ENCODE peak calls at places on chromosome 6, in six cellular contexts. One of them, this sample, is unnamed.

GRCh38 chr6:29628419-29629281 is 4.3 kb downstream of the GABBR1 start:
- DNase-seq in astrocyte of the cerebellum: peak
- DNase-seq in HepG2: peak
- DNase-seq in IMR-90: peak
- DNase-seq in tibial artery: peak
- DNase-seq in H7: peak
- DNase-seq in this sample: peak

GRCh38 chr6:143539106-143539505 is 27.6 kb upstream of the FUCA2 start:
- DNase-seq in astrocyte of the cerebellum: no peak
- DNase-seq in HepG2: no peak
- DNase-seq in IMR-90: no peak
- DNase-seq in tibial artery: no peak
- DNase-seq in H7: no peak
- DNase-seq in this sample: no peak

GRCh38 chr6:70073637-70074036 is 207.3 kb downstream of the COL19A1 start:
- DNase-seq in astrocyte of the cerebellum: no peak
- DNase-seq in HepG2: no peak
- DNase-seq in IMR-90: no peak
- DNase-seq in tibial artery: no peak
- DNase-seq in H7: no peak
- DNase-seq in this sample: no peak

GRCh38 chr6:54291738-54292137 is 16.5 kb upstream of the TINAG start:
- DNase-seq in astrocyte of the cerebellum: peak
- DNase-seq in HepG2: no peak
- DNase-seq in IMR-90: peak
- DNase-seq in tibial artery: no peak
- DNase-seq in H7: no peak
- DNase-seq in this sample: no peak

GRCh38 chr6:27532820-27533538 is 60.1 kb upstream of the ZNF184 start:
- DNase-seq in astrocyte of the cerebellum: peak
- DNase-seq in HepG2: no peak
- DNase-seq in IMR-90: peak
- DNase-seq in tibial artery: no peak
- DNase-seq in H7: no peak
- DNase-seq in this sample: no peak

GRCh38 chr6:15290962-15291704 is 45.3 kb downstream of the JARID2 start:
- DNase-seq in astrocyte of the cerebellum: no peak
- DNase-seq in HepG2: no peak
- DNase-seq in IMR-90: no peak
- DNase-seq in tibial artery: no peak
- DNase-seq in H7: peak
- DNase-seq in this sample: no peak

GRCh38 chr6:80165143-80165542 is 58.7 kb downstream of the BCKDHB start:
- DNase-seq in astrocyte of the cerebellum: no peak
- DNase-seq in HepG2: no peak
- DNase-seq in IMR-90: peak
- DNase-seq in tibial artery: no peak
- DNase-seq in H7: no peak
- DNase-seq in this sample: no peak

GRCh38 chr6:2542101-2542857 is 208.4 kb downstream of the MYLK4 start:
- DNase-seq in astrocyte of the cerebellum: no peak
- DNase-seq in HepG2: no peak
- DNase-seq in IMR-90: no peak
- DNase-seq in tibial artery: no peak
- DNase-seq in H7: no peak
- DNase-seq in this sample: no peak

GRCh38 chr6:2063547-2063946 is 181.9 kb downstream of the GMDS start:
- DNase-seq in astrocyte of the cerebellum: no peak
- DNase-seq in HepG2: no peak
- DNase-seq in IMR-90: no peak
- DNase-seq in tibial artery: no peak
- DNase-seq in H7: no peak
- DNase-seq in this sample: no peak

GRCh38 chr6:155188707-155189496 is 74.9 kb upstream of the CLDN20 start:
- DNase-seq in astrocyte of the cerebellum: peak
- DNase-seq in HepG2: peak
- DNase-seq in IMR-90: peak
- DNase-seq in tibial artery: no peak
- DNase-seq in H7: no peak
- DNase-seq in this sample: no peak

GRCh38 chr6:41469951-41470340 is 76.2 kb upstream of the FOXP4 start:
- DNase-seq in astrocyte of the cerebellum: no peak
- DNase-seq in HepG2: no peak
- DNase-seq in IMR-90: no peak
- DNase-seq in tibial artery: no peak
- DNase-seq in H7: peak
- DNase-seq in this sample: no peak

GRCh38 chr6:129191275-129191674 is 308.3 kb downstream of the LAMA2 start:
- DNase-seq in astrocyte of the cerebellum: no peak
- DNase-seq in HepG2: no peak
- DNase-seq in IMR-90: no peak
- DNase-seq in tibial artery: no peak
- DNase-seq in H7: no peak
- DNase-seq in this sample: no peak

GRCh38 chr6:157035576-157035975 is 258.4 kb downstream of the ARID1B start:
- DNase-seq in astrocyte of the cerebellum: no peak
- DNase-seq in HepG2: no peak
- DNase-seq in IMR-90: no peak
- DNase-seq in tibial artery: no peak
- DNase-seq in H7: no peak
- DNase-seq in this sample: no peak

GRCh38 chr6:143021543-143021942 is 39.1 kb upstream of the AIG1 start:
- DNase-seq in astrocyte of the cerebellum: no peak
- DNase-seq in HepG2: no peak
- DNase-seq in IMR-90: no peak
- DNase-seq in tibial artery: no peak
- DNase-seq in H7: no peak
- DNase-seq in this sample: no peak

DNA sequence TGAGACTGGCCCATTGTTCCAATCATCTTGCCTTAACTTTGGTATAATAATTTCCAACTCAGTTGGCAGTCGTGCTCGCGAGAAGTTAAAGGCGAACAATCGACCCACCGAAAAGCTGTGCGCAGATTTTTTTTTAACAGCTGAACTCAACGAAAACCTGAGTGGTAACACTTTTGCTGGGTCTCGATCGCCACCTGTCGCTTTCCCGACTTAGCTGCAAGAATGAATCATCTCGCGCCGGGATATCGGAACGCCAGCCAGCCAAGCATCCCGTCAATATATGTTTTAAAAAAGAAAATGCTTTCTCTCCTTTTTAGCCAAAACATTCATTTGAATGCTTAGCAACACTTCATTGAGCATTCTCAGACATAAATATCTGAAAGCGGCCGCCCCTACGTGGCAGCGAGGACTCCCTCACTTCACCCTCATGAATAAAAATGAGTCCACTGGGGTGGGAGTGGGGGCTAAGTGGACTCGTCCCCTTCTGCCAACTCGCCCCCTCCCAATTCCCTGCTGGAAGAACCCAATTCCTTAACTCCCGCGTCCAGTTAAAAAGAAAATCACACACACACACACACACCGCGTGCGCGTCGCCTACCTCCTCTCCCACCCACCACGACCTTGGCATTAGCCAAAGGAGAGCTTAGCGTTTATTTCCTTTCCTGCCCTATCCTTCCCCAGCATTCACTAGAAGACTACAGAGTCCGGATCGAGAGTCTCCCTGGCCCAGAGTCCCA is 1.5 kb downstream of the COL12A1 start:
- DNase-seq in astrocyte of the cerebellum: peak
- DNase-seq in HepG2: peak
- DNase-seq in IMR-90: peak
- DNase-seq in tibial artery: peak
- DNase-seq in H7: peak
- DNase-seq in this sample: peak
- H3K4me3 ChIP-seq in astrocyte of the cerebellum: peak
- H3K4me3 ChIP-seq in HepG2: no peak
- H3K4me3 ChIP-seq in IMR-90: peak
- H3K4me3 ChIP-seq in tibial artery: peak
- H3K4me3 ChIP-seq in H7: peak
- H3K4me3 ChIP-seq in this sample: peak

DNA sequence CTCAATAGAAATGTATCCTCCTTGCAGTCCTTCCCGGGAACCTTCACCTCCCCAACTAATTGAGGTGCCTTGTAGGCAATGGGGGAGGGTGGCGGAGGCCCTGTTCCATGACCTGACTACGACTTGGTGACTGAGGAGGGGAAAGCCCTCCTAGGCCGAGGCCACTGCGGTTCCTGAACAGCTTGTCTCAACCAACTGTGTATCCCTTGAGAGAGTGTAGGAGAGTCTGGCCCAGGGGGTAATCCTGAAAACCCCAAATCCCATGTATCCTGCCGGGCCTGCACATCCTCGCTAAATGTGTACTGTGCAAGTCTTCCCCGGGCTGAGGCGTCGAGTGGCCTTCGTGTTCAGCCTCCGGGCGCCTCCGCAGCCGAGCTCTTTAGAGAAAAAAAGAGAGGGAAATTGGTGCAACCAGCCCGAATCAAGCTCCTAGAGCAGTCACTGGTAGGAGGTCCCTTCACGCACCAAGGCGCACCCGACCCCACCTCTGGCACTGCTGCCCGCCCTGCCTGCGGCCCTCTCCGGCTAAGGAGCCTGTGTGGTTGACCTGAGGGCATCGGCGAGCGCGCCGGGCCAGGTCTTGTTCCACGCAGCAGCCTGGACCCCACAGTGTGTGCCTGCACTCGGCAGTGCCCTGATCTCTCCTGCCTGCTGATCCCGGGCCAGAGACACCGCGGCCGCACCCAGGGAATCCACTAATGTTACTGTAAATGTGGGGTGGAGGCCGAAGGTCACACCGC is 7.3 kb downstream of the SIM1 start:
- DNase-seq in astrocyte of the cerebellum: no peak
- DNase-seq in HepG2: no peak
- DNase-seq in IMR-90: no peak
- DNase-seq in tibial artery: no peak
- DNase-seq in H7: peak
- DNase-seq in this sample: peak
- H3K4me3 ChIP-seq in astrocyte of the cerebellum: no peak
- H3K4me3 ChIP-seq in HepG2: no peak
- H3K4me3 ChIP-seq in IMR-90: no peak
- H3K4me3 ChIP-seq in tibial artery: no peak
- H3K4me3 ChIP-seq in H7: peak
- H3K4me3 ChIP-seq in this sample: no peak

GRCh38 chr6:139257821-139258398 is 33.9 kb downstream of the TXLNB start:
- DNase-seq in astrocyte of the cerebellum: no peak
- DNase-seq in HepG2: no peak
- DNase-seq in IMR-90: no peak
- DNase-seq in tibial artery: no peak
- DNase-seq in H7: peak
- DNase-seq in this sample: no peak

GRCh38 chr6:139265512-139266190 is 26.1 kb downstream of the TXLNB start:
- DNase-seq in astrocyte of the cerebellum: no peak
- DNase-seq in HepG2: no peak
- DNase-seq in IMR-90: no peak
- DNase-seq in tibial artery: no peak
- DNase-seq in H7: no peak
- DNase-seq in this sample: no peak

GRCh38 chr6:139257291-139257690 is 34.5 kb downstream of the TXLNB start:
- DNase-seq in astrocyte of the cerebellum: no peak
- DNase-seq in HepG2: no peak
- DNase-seq in IMR-90: no peak
- DNase-seq in tibial artery: no peak
- DNase-seq in H7: no peak
- DNase-seq in this sample: no peak

GRCh38 chr6:139262519-139263300 is 29.1 kb downstream of the TXLNB start:
- DNase-seq in astrocyte of the cerebellum: no peak
- DNase-seq in HepG2: no peak
- DNase-seq in IMR-90: peak
- DNase-seq in tibial artery: no peak
- DNase-seq in H7: no peak
- DNase-seq in this sample: no peak
- H3K4me3 ChIP-seq in astrocyte of the cerebellum: no peak
- H3K4me3 ChIP-seq in HepG2: no peak
- H3K4me3 ChIP-seq in IMR-90: no peak
- H3K4me3 ChIP-seq in tibial artery: no peak
- H3K4me3 ChIP-seq in H7: no peak
- H3K4me3 ChIP-seq in this sample: no peak

DNA sequence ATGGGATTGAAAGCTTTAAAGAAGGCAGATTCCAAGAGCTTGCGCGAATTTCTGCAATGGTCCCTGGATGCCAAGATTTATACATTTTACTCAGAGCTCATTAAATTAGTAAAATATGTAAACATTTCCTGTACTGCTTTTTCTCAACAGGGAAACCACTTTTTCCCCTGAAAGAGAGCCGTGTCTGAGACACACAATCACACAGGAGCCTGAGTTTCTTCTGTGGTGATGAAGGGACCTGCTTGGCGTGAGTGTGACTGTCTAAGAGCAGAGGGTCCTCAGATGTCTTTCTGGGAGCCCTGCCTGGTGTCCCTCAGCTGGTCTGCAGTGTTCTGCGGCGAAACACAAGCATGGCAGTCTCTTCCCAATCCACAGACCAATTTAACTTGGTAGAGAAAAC is 12.2 kb upstream of the TAGAP start:
- DNase-seq in astrocyte of the cerebellum: no peak
- DNase-seq in HepG2: no peak
- DNase-seq in IMR-90: no peak
- DNase-seq in tibial artery: no peak
- DNase-seq in H7: no peak
- DNase-seq in this sample: no peak
- H3K4me3 ChIP-seq in astrocyte of the cerebellum: no peak
- H3K4me3 ChIP-seq in HepG2: no peak
- H3K4me3 ChIP-seq in IMR-90: no peak
- H3K4me3 ChIP-seq in tibial artery: no peak
- H3K4me3 ChIP-seq in H7: no peak
- H3K4me3 ChIP-seq in this sample: no peak

GRCh38 chr6:16799279-16800193 is 38.3 kb upstream of the ATXN1 start:
- DNase-seq in astrocyte of the cerebellum: no peak
- DNase-seq in HepG2: peak
- DNase-seq in IMR-90: peak
- DNase-seq in tibial artery: no peak
- DNase-seq in H7: no peak
- DNase-seq in this sample: no peak
- H3K4me3 ChIP-seq in astrocyte of the cerebellum: no peak
- H3K4me3 ChIP-seq in HepG2: no peak
- H3K4me3 ChIP-seq in IMR-90: no peak
- H3K4me3 ChIP-seq in tibial artery: no peak
- H3K4me3 ChIP-seq in H7: no peak
- H3K4me3 ChIP-seq in this sample: no peak

This sample was measured in aorta.